ENCODE peak calls at places on chromosomes 3 and 15, in four cellular contexts. One of them, this sample, is unnamed.

GRCh38 chr3:42831321-42831713 is 22.1 kb downstream of the ACKR2 start:
- DNase-seq in NCI-H1417: peak
- DNase-seq in hepatocyte: peak
- DNase-seq in NCI-H1092: peak
- DNase-seq in this sample: peak

GRCh38 chr3:55490194-55490913 is 3.2 kb upstream of the WNT5A start:
- DNase-seq in NCI-H1417: no peak
- DNase-seq in hepatocyte: no peak
- DNase-seq in NCI-H1092: no peak
- DNase-seq in this sample: no peak

GRCh38 chr3:107284570-107284969 is 92.7 kb upstream of the CCDC54 start:
- DNase-seq in NCI-H1092: no peak
- DNase-seq in NCI-H1417: no peak
- DNase-seq in hepatocyte: no peak
- DNase-seq in this sample: no peak

GRCh38 chr15:64772488-64772887 is 2.9 kb downstream of the RBPMS2 start:
- DNase-seq in NCI-H1417: no peak
- DNase-seq in hepatocyte: no peak
- DNase-seq in NCI-H1092: no peak
- DNase-seq in this sample: no peak

GRCh38 chr3:111852540-111852939 is 6.5 kb upstream of the PHLDB2 start:
- DNase-seq in hepatocyte: no peak
- DNase-seq in NCI-H1092: no peak
- DNase-seq in NCI-H1417: no peak
- DNase-seq in this sample: no peak

GRCh38 chr3:187265461-187265955 is 26.0 kb downstream of the MASP1 start:
- DNase-seq in hepatocyte: peak
- DNase-seq in NCI-H1092: no peak
- DNase-seq in NCI-H1417: no peak
- DNase-seq in this sample: no peak

GRCh38 chr15:72271895-72272212 is 500 bp downstream of the PARP6 start:
- DNase-seq in NCI-H1092: peak
- DNase-seq in hepatocyte: peak
- DNase-seq in NCI-H1417: peak
- DNase-seq in this sample: no peak

GRCh38 chr3:169387751-169388696 is 275.5 kb downstream of the MECOM start:
- DNase-seq in NCI-H1417: no peak
- DNase-seq in NCI-H1092: no peak
- DNase-seq in hepatocyte: peak
- DNase-seq in this sample: peak

GRCh38 chr3:113275876-113276580 is 64.7 kb downstream of the BOC start:
- DNase-seq in hepatocyte: no peak
- DNase-seq in NCI-H1092: peak
- DNase-seq in NCI-H1417: peak
- DNase-seq in this sample: peak

GRCh38 chr3:52014613-52015012 is 18.9 kb upstream of the RPL29 start:
- DNase-seq in NCI-H1417: peak
- DNase-seq in NCI-H1092: no peak
- DNase-seq in hepatocyte: peak
- DNase-seq in this sample: no peak